ENCODE peak calls at places on chromosome 21, in ten cellular contexts. P is fibroblast of pulmonary artery, M is dorsolateral prefrontal cortex, W is pancreas, Y is thoracic aorta, K is upper lobe of right lung, D is A549, R is psoas muscle, S is AG09309, F is uterus. G is an unnamed sample.

GRCh38 chr21:41536076-41536826 is 28.3 kb upstream of the TMPRSS2 start:
- DNase-seq in P (no peak), M (no peak), W (peak), Y (no peak), K (peak), D (no peak), R (no peak), S (no peak), F (no peak), G (peak)

GRCh38 chr21:43917515-43918384 is 52.7 kb downstream of the AGPAT3 start:
- DNase-seq in P (no peak), M (peak), W (no peak), Y (no peak), K (peak), D (no peak), R (no peak), S (no peak), F (no peak), G (no peak)

GRCh38 chr21:31509108-31510017 is 150.1 kb upstream of the SOD1 start:
- DNase-seq in P (peak), M (peak), W (no peak), Y (no peak), K (no peak), D (peak), R (no peak), S (no peak), F (no peak), G (peak)

GRCh38 chr21:44024895-44025353 is 12.8 kb downstream of the TRAPPC10 start:
- DNase-seq in P (peak), M (no peak), W (no peak), Y (no peak), K (no peak), D (no peak), R (peak), S (peak), F (peak), G (no peak)

GRCh38 chr21:20774737-20775136 is 223.5 kb upstream of the NCAM2 start:
- DNase-seq in P (no peak), M (no peak), W (no peak), Y (no peak), K (no peak), D (no peak), R (no peak), S (no peak), F (no peak), G (no peak)

GRCh38 chr21:43884861-43885370 is 19.9 kb downstream of the AGPAT3 start:
- DNase-seq in P (no peak), M (no peak), W (no peak), Y (no peak), K (peak), D (no peak), R (no peak), S (no peak), F (no peak), G (no peak)

GRCh38 chr21:42358937-42359336 is 7.4 kb downstream of the TFF1 start:
- DNase-seq in P (no peak), M (no peak), W (no peak), Y (no peak), K (no peak), D (no peak), R (no peak), S (no peak), F (no peak), G (no peak)

GRCh38 chr21:39071623-39072214 is 111.5 kb downstream of the PSMG1 start:
- DNase-seq in P (peak), M (no peak), W (no peak), Y (no peak), K (no peak), D (no peak), R (no peak), S (peak), F (no peak), G (no peak)

GRCh38 chr21:42010507-42011493 is 640 bp upstream of the ZBTB21 start:
- DNase-seq in P (no peak), M (no peak), W (peak), Y (no peak), K (peak), D (peak), R (peak), S (no peak), F (peak), G (peak)

GRCh38 chr21:43339668-43340067 is 87.3 kb downstream of the SIK1 start:
- DNase-seq in P (no peak), M (no peak), W (no peak), Y (no peak), K (no peak), D (no peak), R (peak), S (no peak), F (no peak), G (no peak)

GRCh38 chr21:37463083-37463780 is 96.7 kb downstream of the DYRK1A start:
- DNase-seq in P (peak), M (no peak), W (peak), Y (no peak), K (no peak), D (peak), R (no peak), S (no peak), F (no peak), G (no peak)
- TF ChIP-seq CTCF in P (peak), M (peak), W (peak), Y (peak), K (peak), D (peak), R (peak), S (peak), F (peak), G (peak)

DNA sequence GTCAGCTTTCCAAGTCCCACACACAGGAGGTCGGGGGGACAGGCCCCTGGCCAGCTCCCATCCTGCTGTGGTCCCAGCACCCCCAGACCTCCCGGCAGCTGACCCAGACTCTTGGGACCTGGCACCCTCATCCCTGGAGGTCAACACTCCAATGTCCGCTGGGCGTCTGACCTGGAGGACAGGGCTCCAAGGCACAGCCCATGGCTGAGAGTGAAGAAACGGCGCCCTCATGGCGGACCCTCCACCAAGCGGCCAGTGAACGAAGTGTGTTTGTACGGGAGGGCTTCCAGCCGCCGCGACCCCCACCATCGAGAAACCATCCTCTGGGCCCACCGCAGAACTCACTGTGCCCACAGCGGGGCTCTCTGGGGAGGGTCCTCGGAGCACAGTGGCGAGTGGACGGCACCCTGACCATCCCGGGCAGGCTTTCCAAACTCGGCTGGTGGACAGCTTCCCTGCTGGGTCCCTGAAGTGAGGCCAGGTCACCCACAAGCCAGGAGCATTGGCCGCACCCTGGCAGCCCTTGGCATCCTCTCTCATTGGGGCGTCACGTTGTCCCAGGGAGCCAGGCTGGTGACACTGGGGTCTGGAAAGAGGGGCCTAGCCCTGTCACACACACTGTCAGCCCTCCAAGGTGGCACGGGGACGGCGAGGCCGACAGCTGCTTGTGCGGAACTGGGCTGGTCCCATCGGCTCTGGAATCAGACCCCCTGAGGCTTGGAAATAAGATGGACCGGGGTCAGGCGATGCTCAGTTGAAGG is 47.8 kb upstream of the COL6A2 start:
- DNase-seq in P (no peak), M (no peak), W (no peak), Y (no peak), K (no peak), D (no peak), R (no peak), S (no peak), F (peak), G (no peak)
- H3K4me3 ChIP-seq in P (no peak), M (no peak), W (no peak), Y (no peak), K (no peak), D (no peak), R (no peak), S (no peak), F (no peak), G (no peak)

GRCh38 chr21:45541221-45542039 is 810 bp downstream of the SLC19A1 start:
- DNase-seq in P (peak), M (peak), W (peak), Y (no peak), K (peak), D (peak), R (peak), S (no peak), F (peak), G (peak)

GRCh38 chr21:45542667-45543370 is 579 bp upstream of the SLC19A1 start:
- DNase-seq in P (no peak), M (peak), W (peak), Y (no peak), K (peak), D (no peak), R (no peak), S (no peak), F (peak), G (peak)

GRCh38 chr21:45543371-45543709 is 1.1 kb upstream of the SLC19A1 start:
- DNase-seq in P (no peak), M (peak), W (peak), Y (no peak), K (no peak), D (no peak), R (no peak), S (no peak), F (peak), G (no peak)

GRCh38 chr21:45543710-45544448 is 1.6 kb upstream of the SLC19A1 start:
- DNase-seq in P (no peak), M (no peak), W (peak), Y (no peak), K (peak), D (no peak), R (no peak), S (no peak), F (peak), G (peak)

DNA sequence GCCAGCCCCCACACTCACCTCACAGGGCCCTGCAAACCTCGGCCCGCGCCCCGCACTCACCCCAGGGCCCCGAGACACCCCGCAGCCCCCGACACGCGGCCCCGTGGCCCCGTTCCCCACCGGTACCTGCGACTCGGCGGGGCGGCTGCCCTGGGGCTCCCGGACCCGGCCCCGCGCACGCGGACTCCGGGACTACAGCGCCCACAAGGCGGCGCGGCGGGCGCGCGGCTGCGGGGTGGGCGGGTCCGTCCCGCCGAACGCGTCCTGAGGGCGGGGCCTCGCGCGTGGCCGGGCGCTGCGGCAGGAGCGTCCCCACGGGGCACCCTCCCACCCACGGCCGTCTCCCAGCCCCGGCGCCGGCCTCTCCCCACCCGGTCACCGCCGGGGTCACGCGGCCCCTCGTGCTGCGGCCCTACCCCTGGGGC is at the start of gene SLC19A1:
- DNase-seq in P (peak), M (peak), W (peak), Y (no peak), K (peak), D (peak), R (peak), S (no peak), F (peak), G (peak)
- TF ChIP-seq CTCF in P (no peak), M (no peak), W (no peak), Y (peak), K (peak), D (peak), R (peak), S (peak), F (peak), G (peak)

GRCh38 chr21:25640671-25641292 is 1.7 kb downstream of the JAM2 start:
- DNase-seq in P (no peak), M (no peak), W (no peak), Y (no peak), K (no peak), D (no peak), R (no peak), S (no peak), F (no peak), G (no peak)
- H3K4me3 ChIP-seq in P (no peak), M (peak), W (peak), Y (peak), K (peak), D (no peak), R (peak), S (no peak), F (peak), G (peak)

GRCh38 chr21:32674731-32675130 is 53.1 kb downstream of the SYNJ1 start:
- DNase-seq in P (no peak), M (no peak), W (no peak), Y (no peak), K (no peak), D (no peak), R (no peak), S (no peak), F (no peak), G (no peak)

DNA sequence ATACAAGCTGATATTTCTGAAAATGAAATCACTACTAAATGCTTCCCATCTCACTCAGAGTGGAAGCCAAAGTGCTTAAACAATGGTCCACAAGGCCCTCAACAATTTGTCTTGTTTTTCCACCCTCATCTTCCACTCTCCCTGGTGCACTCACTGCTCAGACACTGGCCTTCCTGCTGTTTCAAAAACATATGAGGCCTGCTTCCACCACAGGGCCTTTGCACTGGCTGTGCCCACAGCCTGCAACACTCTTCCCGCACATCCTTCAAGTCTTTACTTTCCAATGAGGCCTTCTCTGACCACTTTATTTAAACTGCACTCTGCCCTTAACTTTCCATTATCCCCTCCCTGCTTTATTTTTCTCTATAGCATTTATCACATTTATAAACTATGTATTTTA is 53.8 kb downstream of the SYNJ1 start:
- DNase-seq in P (no peak), M (no peak), W (no peak), Y (no peak), K (no peak), D (no peak), R (no peak), S (no peak), F (no peak), G (no peak)
- TF ChIP-seq CTCF in P (no peak), M (no peak), W (no peak), Y (no peak), K (no peak), D (no peak), R (no peak), S (no peak), F (no peak), G (no peak)

DNA sequence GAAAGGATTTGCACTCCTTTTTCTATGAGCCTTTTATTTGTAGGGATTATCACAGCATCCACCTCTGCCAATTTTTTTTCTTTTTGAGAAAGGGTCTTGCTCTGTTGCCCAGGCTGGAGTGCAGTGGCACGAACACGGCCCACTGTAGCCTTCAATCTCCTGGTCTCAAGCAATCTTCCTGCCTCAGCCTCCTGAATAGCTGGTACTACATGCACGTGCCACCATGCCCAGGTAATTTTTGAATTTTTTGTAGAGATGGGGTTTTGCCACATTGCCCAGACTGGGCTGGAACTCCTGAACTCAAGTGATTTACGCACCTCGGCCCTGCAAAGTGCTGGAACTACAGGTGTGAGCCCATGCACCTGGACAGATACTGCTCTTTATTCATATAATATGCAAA is 2.1 kb downstream of the SAMSN1 start:
- DNase-seq in P (no peak), M (no peak), W (no peak), Y (no peak), K (no peak), D (no peak), R (no peak), S (no peak), F (no peak), G (no peak)
- H3K4me3 ChIP-seq in P (no peak), M (peak), W (peak), Y (peak), K (peak), D (no peak), R (peak), S (no peak), F (no peak), G (peak)

GRCh38 chr21:28336299-28336698 is 656.4 kb downstream of the LTN1 start:
- DNase-seq in P (peak), M (no peak), W (peak), Y (no peak), K (no peak), D (no peak), R (no peak), S (peak), F (no peak), G (no peak)
- TF ChIP-seq CTCF in P (peak), M (peak), W (no peak), Y (peak), K (peak), D (no peak), R (peak), S (peak), F (peak), G (no peak)

GRCh38 chr21:21996891-21997290 is 998.7 kb downstream of the NCAM2 start:
- DNase-seq in P (no peak), M (no peak), W (no peak), Y (no peak), K (no peak), D (no peak), R (no peak), S (no peak), F (no peak), G (no peak)
- H3K4me3 ChIP-seq in P (no peak), M (no peak), W (no peak), Y (no peak), K (no peak), D (no peak), R (no peak), S (no peak), F (no peak), G (no peak)

GRCh38 chr21:35051287-35051818 is 2.3 kb upstream of the RUNX1 start:
- DNase-seq in P (peak), M (peak), W (peak), Y (peak), K (peak), D (peak), R (peak), S (peak), F (peak), G (peak)
- TF ChIP-seq CTCF in P (peak), M (no peak), W (peak), Y (peak), K (peak), D (peak), R (peak), S (peak), F (no peak), G (peak)

DNA sequence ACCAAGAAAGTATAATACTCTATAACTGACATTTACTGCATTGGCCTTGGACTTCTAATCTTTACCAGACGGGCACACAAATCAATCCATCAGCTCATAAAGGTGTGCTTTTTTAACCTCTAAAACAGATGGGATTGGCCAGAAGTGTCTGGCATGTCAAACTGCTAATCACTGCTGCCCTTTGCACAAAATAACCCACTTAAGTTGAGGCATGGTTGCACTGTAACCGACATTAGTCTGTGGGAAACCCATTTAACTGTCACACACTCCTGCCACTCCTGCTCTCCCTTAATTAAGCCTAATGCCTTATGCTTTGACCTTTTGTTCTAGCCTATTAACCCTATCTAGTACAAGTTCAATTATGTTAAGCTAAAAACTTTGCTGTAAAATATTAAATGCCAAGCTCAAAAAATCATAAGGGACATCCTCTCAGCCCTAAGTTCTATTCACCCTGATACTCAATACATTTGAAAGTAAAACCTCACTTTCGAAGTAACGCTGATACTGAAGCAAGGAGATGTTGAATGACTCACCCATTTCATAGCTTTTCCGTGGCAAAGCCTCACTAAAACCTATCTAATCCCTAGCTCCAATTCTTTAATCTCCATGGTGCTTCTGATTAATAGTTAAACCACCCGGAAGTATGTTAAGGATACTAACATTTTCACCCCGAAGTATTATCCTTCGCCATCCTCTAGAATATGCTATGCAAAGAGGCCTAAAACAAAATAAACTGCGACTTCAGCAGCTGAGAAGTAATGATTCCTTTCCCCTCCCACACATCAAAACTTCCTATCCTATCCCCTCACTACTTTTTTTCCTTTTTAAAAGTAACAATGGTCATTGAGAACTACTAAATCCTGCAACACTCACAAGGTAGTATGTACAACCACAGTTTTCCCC is 12.9 kb downstream of the NRIP1 start:
- DNase-seq in P (no peak), M (no peak), W (no peak), Y (no peak), K (no peak), D (no peak), R (no peak), S (no peak), F (no peak), G (peak)
- H3K4me3 ChIP-seq in P (no peak), M (no peak), W (no peak), Y (no peak), K (no peak), D (peak), R (peak), S (no peak), F (no peak), G (no peak)